ENCODE peak calls at places on chromosomes 2 and 18, in eight cellular contexts. One of them, this sample, is unnamed.
A peak's percentile ranks its signal among the peaks of the same experiment; 100 is the strongest.

GRCh38 chr18:48968412-48969215 is 17.8 kb upstream of the SMAD7 start:
- DNase-seq in ovary: no peak
- DNase-seq in cardiac muscle cell: no peak
- DNase-seq in heart left ventricle: no peak
- DNase-seq in IMR-90: no peak
- DNase-seq in choroid plexus epithelial cell: no peak
- DNase-seq in PC-9: no peak
- DNase-seq in endothelial cell of umbilical vein: no peak
- DNase-seq in this sample: no peak

GRCh38 chr2:10523406-10524189 is 75.5 kb upstream of the ODC1 start:
- DNase-seq in choroid plexus epithelial cell: no peak
- DNase-seq in IMR-90: no peak
- DNase-seq in PC-9: no peak
- DNase-seq in cardiac muscle cell: no peak
- DNase-seq in ovary: no peak
- DNase-seq in heart left ventricle: no peak
- DNase-seq in endothelial cell of umbilical vein: no peak
- DNase-seq in this sample: no peak

GRCh38 chr2:20050712-20051517 is 513 bp downstream of the LAPTM4A start:
- DNase-seq in choroid plexus epithelial cell: peak; percentile 76
- DNase-seq in cardiac muscle cell: peak; percentile 71
- DNase-seq in IMR-90: peak; percentile 65
- DNase-seq in ovary: peak; percentile 62
- DNase-seq in PC-9: peak; percentile 60
- DNase-seq in endothelial cell of umbilical vein: peak; percentile 75
- DNase-seq in heart left ventricle: no peak
- DNase-seq in this sample: no peak

GRCh38 chr18:40413160-40413559 is 1541.9 kb upstream of the PIK3C3 start:
- DNase-seq in choroid plexus epithelial cell: peak; percentile 42
- DNase-seq in heart left ventricle: no peak
- DNase-seq in endothelial cell of umbilical vein: peak; percentile 69
- DNase-seq in IMR-90: peak; percentile 45
- DNase-seq in ovary: no peak
- DNase-seq in cardiac muscle cell: peak; percentile 67
- DNase-seq in PC-9: no peak
- DNase-seq in this sample: peak; percentile 13

GRCh38 chr2:59726226-59726800 is 827.1 kb downstream of the BCL11A start:
- DNase-seq in endothelial cell of umbilical vein: no peak
- DNase-seq in choroid plexus epithelial cell: no peak
- DNase-seq in ovary: no peak
- DNase-seq in heart left ventricle: no peak
- DNase-seq in IMR-90: no peak
- DNase-seq in PC-9: no peak
- DNase-seq in cardiac muscle cell: no peak
- DNase-seq in this sample: no peak

GRCh38 chr2:70919672-70920366 is 15.9 kb upstream of the ATP6V1B1 start:
- DNase-seq in cardiac muscle cell: peak; percentile 89
- DNase-seq in endothelial cell of umbilical vein: peak; percentile 88
- DNase-seq in heart left ventricle: peak; percentile 89
- DNase-seq in choroid plexus epithelial cell: peak; percentile 81
- DNase-seq in ovary: peak; percentile 77
- DNase-seq in PC-9: peak; percentile 65
- DNase-seq in IMR-90: peak; percentile 64
- DNase-seq in this sample: peak; percentile 31

GRCh38 chr2:229974271-229974670 is 52.0 kb downstream of the FBXO36 start:
- DNase-seq in ovary: no peak
- DNase-seq in cardiac muscle cell: peak; percentile 5
- DNase-seq in endothelial cell of umbilical vein: no peak
- DNase-seq in heart left ventricle: no peak
- DNase-seq in PC-9: no peak
- DNase-seq in choroid plexus epithelial cell: peak; percentile 83
- DNase-seq in IMR-90: peak; percentile 78
- DNase-seq in this sample: no peak

GRCh38 chr2:47174731-47175361 is 19.7 kb upstream of the STPG4 start:
- DNase-seq in IMR-90: peak; percentile 62
- DNase-seq in PC-9: peak; percentile 98
- DNase-seq in endothelial cell of umbilical vein: peak; percentile 56
- DNase-seq in cardiac muscle cell: no peak
- DNase-seq in heart left ventricle: no peak
- DNase-seq in ovary: no peak
- DNase-seq in choroid plexus epithelial cell: peak; percentile 58
- DNase-seq in this sample: peak; percentile 90

GRCh38 chr2:46487667-46488333 is 8.4 kb downstream of the TMEM247 start:
- DNase-seq in choroid plexus epithelial cell: peak; percentile 62
- DNase-seq in cardiac muscle cell: no peak
- DNase-seq in heart left ventricle: peak; percentile 87
- DNase-seq in ovary: peak; percentile 77
- DNase-seq in IMR-90: peak; percentile 80
- DNase-seq in PC-9: peak; percentile 67
- DNase-seq in endothelial cell of umbilical vein: peak; percentile 32
- DNase-seq in this sample: no peak

GRCh38 chr2:126638781-126639180 is 17.2 kb upstream of the GYPC start:
- DNase-seq in choroid plexus epithelial cell: no peak
- DNase-seq in endothelial cell of umbilical vein: no peak
- DNase-seq in IMR-90: no peak
- DNase-seq in ovary: no peak
- DNase-seq in cardiac muscle cell: no peak
- DNase-seq in heart left ventricle: no peak
- DNase-seq in PC-9: no peak
- DNase-seq in this sample: no peak

GRCh38 chr2:64819774-64820688 is 166.3 kb upstream of the SERTAD2 start:
- DNase-seq in IMR-90: no peak
- DNase-seq in choroid plexus epithelial cell: no peak
- DNase-seq in cardiac muscle cell: no peak
- DNase-seq in heart left ventricle: no peak
- DNase-seq in endothelial cell of umbilical vein: no peak
- DNase-seq in ovary: no peak
- DNase-seq in PC-9: no peak
- DNase-seq in this sample: no peak

GRCh38 chr2:101375653-101376052 is 11.7 kb downstream of the CREG2 start:
- DNase-seq in cardiac muscle cell: peak; percentile 56
- DNase-seq in IMR-90: no peak
- DNase-seq in heart left ventricle: no peak
- DNase-seq in choroid plexus epithelial cell: no peak
- DNase-seq in PC-9: no peak
- DNase-seq in endothelial cell of umbilical vein: no peak
- DNase-seq in ovary: no peak
- DNase-seq in this sample: no peak

GRCh38 chr2:216316743-216317142 is 55.5 kb downstream of the MARCHF4 start:
- DNase-seq in PC-9: no peak
- DNase-seq in heart left ventricle: no peak
- DNase-seq in endothelial cell of umbilical vein: no peak
- DNase-seq in choroid plexus epithelial cell: peak; percentile 50
- DNase-seq in cardiac muscle cell: no peak
- DNase-seq in ovary: no peak
- DNase-seq in IMR-90: peak; percentile 92
- DNase-seq in this sample: no peak

GRCh38 chr2:25885933-25886332 is 7.6 kb upstream of the ASXL2 start:
- DNase-seq in ovary: no peak
- DNase-seq in PC-9: peak; percentile 91
- DNase-seq in cardiac muscle cell: no peak
- DNase-seq in IMR-90: peak; percentile 95
- DNase-seq in endothelial cell of umbilical vein: peak; percentile 12
- DNase-seq in heart left ventricle: no peak
- DNase-seq in choroid plexus epithelial cell: peak; percentile 80
- DNase-seq in this sample: no peak

GRCh38 chr2:20040489-20041172 is 10.8 kb downstream of the LAPTM4A start:
- DNase-seq in IMR-90: peak; percentile 55
- DNase-seq in choroid plexus epithelial cell: no peak
- DNase-seq in PC-9: peak; percentile 65
- DNase-seq in ovary: no peak
- DNase-seq in cardiac muscle cell: no peak
- DNase-seq in endothelial cell of umbilical vein: peak; percentile 85
- DNase-seq in heart left ventricle: no peak
- DNase-seq in this sample: no peak

GRCh38 chr2:98561018-98561417 is 47.3 kb downstream of the COA5 start:
- DNase-seq in heart left ventricle: no peak
- DNase-seq in choroid plexus epithelial cell: no peak
- DNase-seq in ovary: no peak
- DNase-seq in endothelial cell of umbilical vein: no peak
- DNase-seq in cardiac muscle cell: no peak
- DNase-seq in PC-9: no peak
- DNase-seq in IMR-90: no peak
- DNase-seq in this sample: no peak

GRCh38 chr2:152506843-152507242 is 171.9 kb downstream of the FMNL2 start:
- DNase-seq in IMR-90: peak; percentile 64
- DNase-seq in endothelial cell of umbilical vein: peak; percentile 81
- DNase-seq in PC-9: peak; percentile 84
- DNase-seq in cardiac muscle cell: no peak
- DNase-seq in ovary: no peak
- DNase-seq in choroid plexus epithelial cell: peak; percentile 89
- DNase-seq in heart left ventricle: no peak
- DNase-seq in this sample: no peak

DNA sequence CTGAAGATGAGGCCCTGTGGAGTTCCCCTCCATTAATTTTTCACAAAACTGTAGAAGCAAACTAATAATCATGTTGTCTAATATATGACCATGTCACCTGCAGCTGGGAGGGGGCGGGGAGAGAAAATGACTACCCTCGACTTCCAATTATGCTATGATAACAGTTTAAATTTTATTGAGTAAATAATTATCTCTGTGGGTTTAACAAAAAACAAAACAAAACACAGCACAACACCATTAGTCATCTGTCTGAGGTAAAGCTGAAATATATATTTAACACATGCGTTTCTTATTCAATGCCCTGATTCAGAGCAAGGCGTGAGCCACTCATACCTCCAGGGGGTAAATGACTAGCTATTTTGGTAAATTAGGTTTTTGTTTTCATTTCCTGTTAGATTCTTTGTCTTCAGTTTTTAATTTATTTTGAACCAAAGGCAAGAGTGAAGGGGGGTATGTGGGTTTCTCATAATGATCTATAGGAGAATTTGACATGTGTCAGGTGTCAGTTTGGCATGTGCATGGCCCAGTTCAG is 77.4 kb upstream of the ZCCHC2 start:
- DNase-seq in heart left ventricle: no peak
- DNase-seq in choroid plexus epithelial cell: no peak
- DNase-seq in endothelial cell of umbilical vein: no peak
- DNase-seq in IMR-90: no peak
- DNase-seq in ovary: no peak
- DNase-seq in PC-9: peak; percentile 79
- DNase-seq in cardiac muscle cell: no peak
- DNase-seq in this sample: no peak
- H3K4me3 ChIP-seq in heart left ventricle: no peak overlapping the region
- H3K4me3 ChIP-seq in choroid plexus epithelial cell: no peak overlapping the region
- H3K4me3 ChIP-seq in endothelial cell of umbilical vein: no peak overlapping the region
- H3K4me3 ChIP-seq in IMR-90: no peak overlapping the region
- H3K4me3 ChIP-seq in ovary: no peak overlapping the region
- H3K4me3 ChIP-seq in PC-9: no peak overlapping the region
- H3K4me3 ChIP-seq in cardiac muscle cell: no peak overlapping the region
- H3K4me3 ChIP-seq in this sample: no peak overlapping the region

GRCh38 chr2:158184001-158184400 is 82.3 kb downstream of the UPP2 start:
- DNase-seq in IMR-90: no peak
- DNase-seq in PC-9: no peak
- DNase-seq in choroid plexus epithelial cell: no peak
- DNase-seq in endothelial cell of umbilical vein: no peak
- DNase-seq in cardiac muscle cell: no peak
- DNase-seq in ovary: no peak
- DNase-seq in heart left ventricle: no peak
- DNase-seq in this sample: no peak

GRCh38 chr2:158182681-158183350 is 81.1 kb downstream of the UPP2 start:
- DNase-seq in cardiac muscle cell: no peak
- DNase-seq in PC-9: no peak
- DNase-seq in IMR-90: no peak
- DNase-seq in choroid plexus epithelial cell: no peak
- DNase-seq in heart left ventricle: no peak
- DNase-seq in ovary: no peak
- DNase-seq in endothelial cell of umbilical vein: no peak
- DNase-seq in this sample: no peak

GRCh38 chr2:158178646-158179045 is 77.0 kb downstream of the UPP2 start:
- DNase-seq in cardiac muscle cell: no peak
- DNase-seq in endothelial cell of umbilical vein: no peak
- DNase-seq in PC-9: no peak
- DNase-seq in IMR-90: no peak
- DNase-seq in choroid plexus epithelial cell: no peak
- DNase-seq in heart left ventricle: no peak
- DNase-seq in ovary: no peak
- DNase-seq in this sample: no peak

GRCh38 chr2:158181171-158181570 is 79.5 kb downstream of the UPP2 start:
- DNase-seq in IMR-90: no peak
- DNase-seq in cardiac muscle cell: no peak
- DNase-seq in heart left ventricle: no peak
- DNase-seq in choroid plexus epithelial cell: no peak
- DNase-seq in endothelial cell of umbilical vein: no peak
- DNase-seq in PC-9: no peak
- DNase-seq in ovary: no peak
- DNase-seq in this sample: no peak

DNA sequence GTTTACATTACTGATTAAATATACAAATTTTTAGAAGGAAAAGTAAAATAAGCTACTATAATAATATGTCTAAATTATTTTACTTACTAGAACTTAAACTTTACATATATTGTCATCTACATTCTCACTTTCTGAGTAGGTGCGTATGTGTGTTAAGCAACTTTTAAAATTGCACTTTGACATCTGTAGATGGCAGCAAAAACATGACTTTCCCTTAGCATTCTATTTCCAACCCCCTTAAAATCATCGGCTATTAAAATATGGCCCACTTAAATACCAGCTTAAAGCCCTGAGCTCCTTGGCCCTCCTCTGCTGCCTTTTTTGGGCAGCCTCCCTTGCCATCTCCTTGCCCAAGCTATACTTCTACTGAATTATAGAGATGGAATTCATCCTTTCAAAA is 78.0 kb downstream of the UPP2 start:
- DNase-seq in IMR-90: peak; percentile 26
- DNase-seq in ovary: no peak
- DNase-seq in endothelial cell of umbilical vein: peak; percentile 48
- DNase-seq in choroid plexus epithelial cell: peak; percentile 72
- DNase-seq in heart left ventricle: no peak
- DNase-seq in PC-9: no peak
- DNase-seq in cardiac muscle cell: peak; percentile 8
- DNase-seq in this sample: no peak
- TF ChIP-seq CTCF in IMR-90: peak; percentile 54
- TF ChIP-seq CTCF in ovary: no peak
- TF ChIP-seq CTCF in endothelial cell of umbilical vein: no peak
- TF ChIP-seq CTCF in choroid plexus epithelial cell: peak; percentile 54
- TF ChIP-seq CTCF in heart left ventricle: peak; percentile 21
- TF ChIP-seq CTCF in PC-9: peak; percentile 41
- TF ChIP-seq CTCF in cardiac muscle cell: peak; percentile 40
- TF ChIP-seq CTCF in this sample: peak; percentile 42

GRCh38 chr2:43387092-43388062 is 161.0 kb upstream of the ZFP36L2 start:
- DNase-seq in choroid plexus epithelial cell: peak; percentile 63
- DNase-seq in endothelial cell of umbilical vein: peak; percentile 46
- DNase-seq in PC-9: no peak
- DNase-seq in heart left ventricle: no peak
- DNase-seq in IMR-90: peak; percentile 52
- DNase-seq in cardiac muscle cell: no peak
- DNase-seq in ovary: no peak
- DNase-seq in this sample: peak; percentile 73
- H3K4me3 ChIP-seq in choroid plexus epithelial cell: no peak overlapping the region
- H3K4me3 ChIP-seq in endothelial cell of umbilical vein: no peak overlapping the region
- H3K4me3 ChIP-seq in PC-9: no peak overlapping the region
- H3K4me3 ChIP-seq in heart left ventricle: no peak overlapping the region
- H3K4me3 ChIP-seq in IMR-90: no peak overlapping the region
- H3K4me3 ChIP-seq in cardiac muscle cell: no peak overlapping the region
- H3K4me3 ChIP-seq in ovary: no peak overlapping the region
- H3K4me3 ChIP-seq in this sample: no peak overlapping the region

DNA sequence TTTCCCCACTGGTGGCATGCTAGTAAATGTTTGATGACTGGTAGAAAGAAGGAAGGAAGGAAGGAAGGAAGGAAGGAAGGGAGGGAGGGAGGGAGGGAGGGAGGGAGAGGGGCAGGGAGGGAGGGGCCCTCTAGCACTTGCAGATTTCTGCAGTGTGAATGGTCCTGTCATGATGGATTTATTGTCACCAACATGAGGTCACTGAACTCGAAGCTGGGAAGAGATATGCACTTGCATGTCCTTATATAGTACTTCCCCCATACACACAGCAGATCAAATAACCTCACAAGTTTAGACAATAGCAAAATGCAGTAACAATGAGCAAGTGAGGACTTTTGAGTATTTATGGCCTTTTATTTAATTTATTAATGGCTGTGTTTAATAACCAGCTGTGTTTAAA is 44.5 kb upstream of the CXCR4 start:
- DNase-seq in PC-9: no peak
- DNase-seq in heart left ventricle: no peak
- DNase-seq in endothelial cell of umbilical vein: no peak
- DNase-seq in choroid plexus epithelial cell: no peak
- DNase-seq in IMR-90: no peak
- DNase-seq in cardiac muscle cell: no peak
- DNase-seq in ovary: no peak
- DNase-seq in this sample: no peak
- TF ChIP-seq CTCF in PC-9: no peak
- TF ChIP-seq CTCF in heart left ventricle: no peak
- TF ChIP-seq CTCF in endothelial cell of umbilical vein: no peak
- TF ChIP-seq CTCF in choroid plexus epithelial cell: no peak
- TF ChIP-seq CTCF in IMR-90: no peak
- TF ChIP-seq CTCF in cardiac muscle cell: no peak
- TF ChIP-seq CTCF in ovary: no peak
- TF ChIP-seq CTCF in this sample: no peak